ENCODE peak calls at places on chromosomes 16 and 17, in four cellular contexts. One of them, this sample, is unnamed.
A peak's percentile ranks its signal among the peaks of the same experiment; 100 is the strongest.

GRCh38 chr16:27198451-27199234 is 4.7 kb upstream of the KDM8 start:
- DNase-seq in fibroblast of the conjunctiva: no peak
- DNase-seq in NCI-H2171: no peak
- DNase-seq in skeletal muscle cell: no peak
- DNase-seq in this sample: no peak

GRCh38 chr17:38469875-38470274 is 41.6 kb downstream of the ARHGAP23 start:
- DNase-seq in fibroblast of the conjunctiva: no peak
- DNase-seq in NCI-H2171: no peak
- DNase-seq in skeletal muscle cell: no peak
- DNase-seq in this sample: no peak

GRCh38 chr17:7579001-7579838 is at the start of gene CD68:
- DNase-seq in fibroblast of the conjunctiva: peak; percentile 75
- DNase-seq in NCI-H2171: no peak
- DNase-seq in skeletal muscle cell: peak; percentile 72
- DNase-seq in this sample: peak; percentile 96

GRCh38 chr17:7238418-7239090 is 703 bp downstream of the PHF23 start:
- DNase-seq in fibroblast of the conjunctiva: no peak
- DNase-seq in NCI-H2171: no peak
- DNase-seq in skeletal muscle cell: no peak
- DNase-seq in this sample: no peak

GRCh38 chr16:12287796-12288536 is 311.4 kb downstream of the SNX29 start:
- DNase-seq in fibroblast of the conjunctiva: no peak
- DNase-seq in NCI-H2171: no peak
- DNase-seq in skeletal muscle cell: no peak
- DNase-seq in this sample: no peak

GRCh38 chr16:69471121-69471520 is 46.7 kb downstream of the CYB5B start:
- DNase-seq in fibroblast of the conjunctiva: no peak
- DNase-seq in NCI-H2171: no peak
- DNase-seq in skeletal muscle cell: no peak
- DNase-seq in this sample: no peak

GRCh38 chr16:67216612-67217490 is 10.1 kb upstream of the TMEM208 start:
- DNase-seq in fibroblast of the conjunctiva: no peak
- DNase-seq in NCI-H2171: no peak
- DNase-seq in skeletal muscle cell: no peak
- DNase-seq in this sample: no peak

GRCh38 chr17:63440127-63440769 is 5.9 kb downstream of the CYB561 start:
- DNase-seq in fibroblast of the conjunctiva: no peak
- DNase-seq in NCI-H2171: no peak
- DNase-seq in skeletal muscle cell: no peak
- DNase-seq in this sample: no peak

GRCh38 chr17:47847341-47848197 is 3.4 kb downstream of the SP6 start:
- DNase-seq in fibroblast of the conjunctiva: no peak
- DNase-seq in NCI-H2171: no peak
- DNase-seq in skeletal muscle cell: no peak
- DNase-seq in this sample: no peak

GRCh38 chr17:30224419-30224960 is 11.0 kb downstream of the SLC6A4 start:
- DNase-seq in fibroblast of the conjunctiva: no peak
- DNase-seq in NCI-H2171: no peak
- DNase-seq in skeletal muscle cell: no peak
- DNase-seq in this sample: no peak

GRCh38 chr17:17275991-17276390 is 5.1 kb downstream of the COPS3 start:
- DNase-seq in fibroblast of the conjunctiva: no peak
- DNase-seq in NCI-H2171: no peak
- DNase-seq in skeletal muscle cell: no peak
- DNase-seq in this sample: no peak

GRCh38 chr17:39527220-39527813 is 66.0 kb downstream of the CDK12 start:
- DNase-seq in fibroblast of the conjunctiva: no peak
- DNase-seq in NCI-H2171: peak; percentile 8
- DNase-seq in skeletal muscle cell: no peak
- DNase-seq in this sample: no peak

GRCh38 chr16:901715-902601 is 68.8 kb downstream of the LMF1 start:
- DNase-seq in fibroblast of the conjunctiva: no peak
- DNase-seq in NCI-H2171: no peak
- DNase-seq in skeletal muscle cell: no peak
- DNase-seq in this sample: no peak

GRCh38 chr16:49773534-49774486 is 82.1 kb downstream of the ZNF423 start:
- DNase-seq in fibroblast of the conjunctiva: no peak
- DNase-seq in NCI-H2171: no peak
- DNase-seq in skeletal muscle cell: no peak
- DNase-seq in this sample: no peak

GRCh38 chr17:45293413-45294211 is 23.2 kb downstream of the MAP3K14 start:
- DNase-seq in fibroblast of the conjunctiva: peak; percentile 87
- DNase-seq in NCI-H2171: no peak
- DNase-seq in skeletal muscle cell: peak; percentile 84
- DNase-seq in this sample: peak; percentile 82

GRCh38 chr17:47959825-47960655 is 2.4 kb upstream of the PRR15L start:
- DNase-seq in fibroblast of the conjunctiva: no peak
- DNase-seq in NCI-H2171: peak; percentile 6
- DNase-seq in skeletal muscle cell: no peak
- DNase-seq in this sample: no peak

GRCh38 chr17:82167028-82167427 is 45.6 kb downstream of the CCDC57 start:
- DNase-seq in fibroblast of the conjunctiva: no peak
- DNase-seq in NCI-H2171: no peak
- DNase-seq in skeletal muscle cell: no peak
- DNase-seq in this sample: no peak